ENCODE peak calls at places on chromosomes 4 and X, in ten cellular contexts. One of them, this sample, is unnamed.

GRCh38 chr4:184792950-184793555 is 32.7 kb downstream of the ACSL1 start:
- DNase-seq in NCI-H2171 treated with DMSO at 0.1 percent for 48 hours: no peak
- DNase-seq in activated T-helper 1 cell treated with Interleukin-2 at 50 U/mL for 16 hours: peak; percentile 13
- DNase-seq in Right ventricle myocardium inferior: no peak
- DNase-seq in H9: no peak
- DNase-seq in stimulated activated CD4-positive, alpha-beta T cell treated with anti-CD3 and anti-CD28 coated beads, Interleukin-1b, Interleukin-23, amount 100 ng/mL, for 1 hour: no peak
- DNase-seq in WTC11: no peak
- DNase-seq in colonic mucosa: no peak
- DNase-seq in skeletal muscle cell: peak; percentile 91
- DNase-seq in nucleus accumbens: peak; percentile 13
- DNase-seq in this sample: no peak

GRCh38 chrX:68355629-68355920 is 77.7 kb downstream of the OPHN1 start:
- DNase-seq in colonic mucosa: no peak
- DNase-seq in WTC11: no peak
- DNase-seq in stimulated activated CD4-positive, alpha-beta T cell treated with anti-CD3 and anti-CD28 coated beads, Interleukin-1b, Interleukin-23, amount 100 ng/mL, for 1 hour: no peak
- DNase-seq in activated T-helper 1 cell treated with Interleukin-2 at 50 U/mL for 16 hours: no peak
- DNase-seq in NCI-H2171 treated with DMSO at 0.1 percent for 48 hours: no peak
- DNase-seq in H9: no peak
- DNase-seq in Right ventricle myocardium inferior: no peak
- DNase-seq in skeletal muscle cell: no peak
- DNase-seq in nucleus accumbens: no peak
- DNase-seq in this sample: no peak

GRCh38 chrX:115021121-115021520 is 3.7 kb upstream of the IL13RA2 start:
- DNase-seq in stimulated activated CD4-positive, alpha-beta T cell treated with anti-CD3 and anti-CD28 coated beads, Interleukin-1b, Interleukin-23, amount 100 ng/mL, for 1 hour: no peak
- DNase-seq in NCI-H2171 treated with DMSO at 0.1 percent for 48 hours: no peak
- DNase-seq in Right ventricle myocardium inferior: no peak
- DNase-seq in colonic mucosa: no peak
- DNase-seq in skeletal muscle cell: no peak
- DNase-seq in H9: no peak
- DNase-seq in activated T-helper 1 cell treated with Interleukin-2 at 50 U/mL for 16 hours: no peak
- DNase-seq in WTC11: no peak
- DNase-seq in nucleus accumbens: no peak
- DNase-seq in this sample: no peak

GRCh38 chrX:15956684-15957083 is 102.1 kb upstream of the AP1S2 start:
- DNase-seq in WTC11: no peak
- DNase-seq in nucleus accumbens: no peak
- DNase-seq in Right ventricle myocardium inferior: no peak
- DNase-seq in H9: peak; percentile 78
- DNase-seq in skeletal muscle cell: no peak
- DNase-seq in NCI-H2171 treated with DMSO at 0.1 percent for 48 hours: no peak
- DNase-seq in colonic mucosa: no peak
- DNase-seq in stimulated activated CD4-positive, alpha-beta T cell treated with anti-CD3 and anti-CD28 coated beads, Interleukin-1b, Interleukin-23, amount 100 ng/mL, for 1 hour: no peak
- DNase-seq in activated T-helper 1 cell treated with Interleukin-2 at 50 U/mL for 16 hours: no peak
- DNase-seq in this sample: no peak

GRCh38 chrX:44842555-44843317 is 1.1 kb upstream of the DUSP21 start:
- DNase-seq in skeletal muscle cell: no peak
- DNase-seq in Right ventricle myocardium inferior: no peak
- DNase-seq in nucleus accumbens: no peak
- DNase-seq in NCI-H2171 treated with DMSO at 0.1 percent for 48 hours: no peak
- DNase-seq in stimulated activated CD4-positive, alpha-beta T cell treated with anti-CD3 and anti-CD28 coated beads, Interleukin-1b, Interleukin-23, amount 100 ng/mL, for 1 hour: no peak
- DNase-seq in WTC11: no peak
- DNase-seq in colonic mucosa: no peak
- DNase-seq in H9: no peak
- DNase-seq in activated T-helper 1 cell treated with Interleukin-2 at 50 U/mL for 16 hours: no peak
- DNase-seq in this sample: no peak

GRCh38 chr4:1216869-1217294 is 32.0 kb downstream of the CTBP1 start:
- DNase-seq in H9: no peak
- DNase-seq in activated T-helper 1 cell treated with Interleukin-2 at 50 U/mL for 16 hours: peak; percentile 56
- DNase-seq in Right ventricle myocardium inferior: no peak
- DNase-seq in colonic mucosa: no peak
- DNase-seq in nucleus accumbens: no peak
- DNase-seq in WTC11: no peak
- DNase-seq in skeletal muscle cell: no peak
- DNase-seq in stimulated activated CD4-positive, alpha-beta T cell treated with anti-CD3 and anti-CD28 coated beads, Interleukin-1b, Interleukin-23, amount 100 ng/mL, for 1 hour: no peak
- DNase-seq in NCI-H2171 treated with DMSO at 0.1 percent for 48 hours: no peak
- DNase-seq in this sample: no peak

GRCh38 chr4:6692806-6693205 is 872 bp upstream of the S100P start:
- DNase-seq in skeletal muscle cell: peak; percentile 57
- DNase-seq in colonic mucosa: no peak
- DNase-seq in nucleus accumbens: no peak
- DNase-seq in NCI-H2171 treated with DMSO at 0.1 percent for 48 hours: no peak
- DNase-seq in activated T-helper 1 cell treated with Interleukin-2 at 50 U/mL for 16 hours: no peak
- DNase-seq in stimulated activated CD4-positive, alpha-beta T cell treated with anti-CD3 and anti-CD28 coated beads, Interleukin-1b, Interleukin-23, amount 100 ng/mL, for 1 hour: no peak
- DNase-seq in WTC11: no peak
- DNase-seq in H9: no peak
- DNase-seq in Right ventricle myocardium inferior: no peak
- DNase-seq in this sample: no peak

GRCh38 chr4:3201718-3202702 is 46.9 kb upstream of the MSANTD1 start:
- DNase-seq in Right ventricle myocardium inferior: no peak
- DNase-seq in H9: no peak
- DNase-seq in WTC11: no peak
- DNase-seq in skeletal muscle cell: no peak
- DNase-seq in nucleus accumbens: no peak
- DNase-seq in stimulated activated CD4-positive, alpha-beta T cell treated with anti-CD3 and anti-CD28 coated beads, Interleukin-1b, Interleukin-23, amount 100 ng/mL, for 1 hour: peak; percentile 28
- DNase-seq in activated T-helper 1 cell treated with Interleukin-2 at 50 U/mL for 16 hours: peak; percentile 53
- DNase-seq in NCI-H2171 treated with DMSO at 0.1 percent for 48 hours: no peak
- DNase-seq in colonic mucosa: peak; percentile 32
- DNase-seq in this sample: no peak

GRCh38 chr4:2824329-2825183 is 19.1 kb upstream of the ADD1 start:
- DNase-seq in skeletal muscle cell: no peak
- DNase-seq in colonic mucosa: no peak
- DNase-seq in nucleus accumbens: no peak
- DNase-seq in H9: no peak
- DNase-seq in NCI-H2171 treated with DMSO at 0.1 percent for 48 hours: no peak
- DNase-seq in stimulated activated CD4-positive, alpha-beta T cell treated with anti-CD3 and anti-CD28 coated beads, Interleukin-1b, Interleukin-23, amount 100 ng/mL, for 1 hour: no peak
- DNase-seq in Right ventricle myocardium inferior: peak; percentile 62
- DNase-seq in WTC11: no peak
- DNase-seq in activated T-helper 1 cell treated with Interleukin-2 at 50 U/mL for 16 hours: no peak
- DNase-seq in this sample: peak; percentile 13

GRCh38 chr4:181971973-181972372 is 271.2 kb upstream of the TENM3 start:
- DNase-seq in Right ventricle myocardium inferior: no peak
- DNase-seq in stimulated activated CD4-positive, alpha-beta T cell treated with anti-CD3 and anti-CD28 coated beads, Interleukin-1b, Interleukin-23, amount 100 ng/mL, for 1 hour: no peak
- DNase-seq in nucleus accumbens: no peak
- DNase-seq in WTC11: no peak
- DNase-seq in H9: no peak
- DNase-seq in skeletal muscle cell: peak; percentile 40
- DNase-seq in colonic mucosa: no peak
- DNase-seq in NCI-H2171 treated with DMSO at 0.1 percent for 48 hours: no peak
- DNase-seq in activated T-helper 1 cell treated with Interleukin-2 at 50 U/mL for 16 hours: no peak
- DNase-seq in this sample: no peak

GRCh38 chrX:9555354-9555753 is 90.5 kb downstream of the TBL1X start:
- DNase-seq in nucleus accumbens: no peak
- DNase-seq in colonic mucosa: no peak
- DNase-seq in stimulated activated CD4-positive, alpha-beta T cell treated with anti-CD3 and anti-CD28 coated beads, Interleukin-1b, Interleukin-23, amount 100 ng/mL, for 1 hour: no peak
- DNase-seq in H9: no peak
- DNase-seq in activated T-helper 1 cell treated with Interleukin-2 at 50 U/mL for 16 hours: no peak
- DNase-seq in skeletal muscle cell: no peak
- DNase-seq in Right ventricle myocardium inferior: no peak
- DNase-seq in WTC11: no peak
- DNase-seq in NCI-H2171 treated with DMSO at 0.1 percent for 48 hours: peak; percentile 49
- DNase-seq in this sample: no peak

GRCh38 chr4:163808091-163808490 is 313.6 kb downstream of the TMA16 start:
- DNase-seq in skeletal muscle cell: no peak
- DNase-seq in H9: no peak
- DNase-seq in activated T-helper 1 cell treated with Interleukin-2 at 50 U/mL for 16 hours: no peak
- DNase-seq in WTC11: no peak
- DNase-seq in stimulated activated CD4-positive, alpha-beta T cell treated with anti-CD3 and anti-CD28 coated beads, Interleukin-1b, Interleukin-23, amount 100 ng/mL, for 1 hour: no peak
- DNase-seq in NCI-H2171 treated with DMSO at 0.1 percent for 48 hours: no peak
- DNase-seq in nucleus accumbens: no peak
- DNase-seq in colonic mucosa: no peak
- DNase-seq in Right ventricle myocardium inferior: no peak
- DNase-seq in this sample: no peak

GRCh38 chr4:149910604-149911367 is 95.1 kb upstream of the IQCM start:
- DNase-seq in NCI-H2171 treated with DMSO at 0.1 percent for 48 hours: no peak
- DNase-seq in activated T-helper 1 cell treated with Interleukin-2 at 50 U/mL for 16 hours: no peak
- DNase-seq in nucleus accumbens: no peak
- DNase-seq in stimulated activated CD4-positive, alpha-beta T cell treated with anti-CD3 and anti-CD28 coated beads, Interleukin-1b, Interleukin-23, amount 100 ng/mL, for 1 hour: no peak
- DNase-seq in skeletal muscle cell: no peak
- DNase-seq in colonic mucosa: peak; percentile 60
- DNase-seq in H9: no peak
- DNase-seq in Right ventricle myocardium inferior: no peak
- DNase-seq in WTC11: no peak
- DNase-seq in this sample: no peak

GRCh38 chrX:154010330-154011087 is 9.2 kb downstream of the IRAK1 start:
- DNase-seq in NCI-H2171 treated with DMSO at 0.1 percent for 48 hours: no peak
- DNase-seq in Right ventricle myocardium inferior: no peak
- DNase-seq in WTC11: no peak
- DNase-seq in activated T-helper 1 cell treated with Interleukin-2 at 50 U/mL for 16 hours: no peak
- DNase-seq in stimulated activated CD4-positive, alpha-beta T cell treated with anti-CD3 and anti-CD28 coated beads, Interleukin-1b, Interleukin-23, amount 100 ng/mL, for 1 hour: no peak
- DNase-seq in nucleus accumbens: no peak
- DNase-seq in colonic mucosa: no peak
- DNase-seq in skeletal muscle cell: no peak
- DNase-seq in H9: no peak
- DNase-seq in this sample: no peak

GRCh38 chr4:94457692-94458106 is 6.0 kb downstream of the PDLIM5 start:
- DNase-seq in stimulated activated CD4-positive, alpha-beta T cell treated with anti-CD3 and anti-CD28 coated beads, Interleukin-1b, Interleukin-23, amount 100 ng/mL, for 1 hour: no peak
- DNase-seq in NCI-H2171 treated with DMSO at 0.1 percent for 48 hours: no peak
- DNase-seq in H9: no peak
- DNase-seq in colonic mucosa: no peak
- DNase-seq in activated T-helper 1 cell treated with Interleukin-2 at 50 U/mL for 16 hours: no peak
- DNase-seq in nucleus accumbens: peak; percentile 18
- DNase-seq in WTC11: no peak
- DNase-seq in skeletal muscle cell: no peak
- DNase-seq in Right ventricle myocardium inferior: no peak
- DNase-seq in this sample: no peak

GRCh38 chr4:173252024-173252935 is 81.9 kb downstream of the HMGB2 start:
- DNase-seq in skeletal muscle cell: peak; percentile 99
- DNase-seq in H9: no peak
- DNase-seq in activated T-helper 1 cell treated with Interleukin-2 at 50 U/mL for 16 hours: no peak
- DNase-seq in colonic mucosa: peak; percentile 34
- DNase-seq in WTC11: peak; percentile 17
- DNase-seq in NCI-H2171 treated with DMSO at 0.1 percent for 48 hours: peak; percentile 66
- DNase-seq in Right ventricle myocardium inferior: peak; percentile 74
- DNase-seq in nucleus accumbens: no peak
- DNase-seq in stimulated activated CD4-positive, alpha-beta T cell treated with anti-CD3 and anti-CD28 coated beads, Interleukin-1b, Interleukin-23, amount 100 ng/mL, for 1 hour: no peak
- DNase-seq in this sample: peak; percentile 32